ENCODE peak calls at places on chromosome 17, in eight cellular contexts. T is H7, N is transverse colon, B is thoracic aorta, Z is uterus, X is GM12865, E is prostate gland, S is RWPE2. I is an unnamed sample.

GRCh38 chr17:6507535-6507934 is 48.8 kb downstream of the PITPNM3 start:
- DNase-seq in T (no peak), N (peak), B (no peak), Z (peak), X (no peak), E (no peak), S (peak), I (peak)

GRCh38 chr17:65495255-65496060 is 66.0 kb downstream of the AXIN2 start:
- DNase-seq in T (peak), N (peak), B (no peak), Z (no peak), X (no peak), E (no peak), S (no peak), I (peak)

GRCh38 chr17:64741924-64742670 is 80.0 kb upstream of the SMURF2 start:
- DNase-seq in T (no peak), N (peak), B (no peak), Z (peak), X (no peak), E (no peak), S (no peak), I (peak)

GRCh38 chr17:918102-918740 is 61.4 kb downstream of the NXN start:
- DNase-seq in T (no peak), N (no peak), B (no peak), Z (no peak), X (no peak), E (no peak), S (no peak), I (no peak)

GRCh38 chr17:75454193-75454592 is 2.2 kb upstream of the TMEM94 start:
- DNase-seq in T (peak), N (no peak), B (no peak), Z (no peak), X (peak), E (no peak), S (no peak), I (no peak)

GRCh38 chr17:60926466-60927183 is 249.0 kb downstream of the BCAS3 start:
- DNase-seq in T (no peak), N (no peak), B (no peak), Z (no peak), X (no peak), E (no peak), S (no peak), I (no peak)

GRCh38 chr17:57986841-57987581 is 1.0 kb downstream of the VEZF1 start:
- DNase-seq in T (peak), N (peak), B (no peak), Z (peak), X (peak), E (peak), S (no peak), I (peak)

GRCh38 chr17:56913000-56913866 is 616 bp downstream of the TRIM25 start:
- DNase-seq in T (peak), N (no peak), B (no peak), Z (peak), X (no peak), E (peak), S (no peak), I (no peak)

GRCh38 chr17:55699178-55699865 is 23.3 kb downstream of the TMEM100 start:
- DNase-seq in T (no peak), N (no peak), B (no peak), Z (no peak), X (no peak), E (no peak), S (no peak), I (no peak)

GRCh38 chr17:57677301-57677700 is 67.8 kb downstream of the CCDC182 start:
- DNase-seq in T (no peak), N (no peak), B (no peak), Z (no peak), X (no peak), E (no peak), S (no peak), I (no peak)

GRCh38 chr17:31261596-31261995 is 35.4 kb downstream of the OMG start:
- DNase-seq in T (no peak), N (no peak), B (no peak), Z (no peak), X (no peak), E (no peak), S (no peak), I (no peak)

GRCh38 chr17:48498168-48498840 is 32.5 kb downstream of the HOXB1 start:
- DNase-seq in T (no peak), N (no peak), B (no peak), Z (no peak), X (no peak), E (peak), S (no peak), I (no peak)

GRCh38 chr17:60743812-60744211 is 66.2 kb downstream of the BCAS3 start:
- DNase-seq in T (no peak), N (no peak), B (no peak), Z (no peak), X (peak), E (peak), S (no peak), I (no peak)

GRCh38 chr17:34639706-34640425 is 60.5 kb downstream of the TMEM132E start:
- DNase-seq in T (no peak), N (no peak), B (no peak), Z (no peak), X (no peak), E (no peak), S (no peak), I (no peak)

GRCh38 chr17:79093270-79093669 is 18.6 kb downstream of the ENGASE start:
- DNase-seq in T (no peak), N (no peak), B (no peak), Z (no peak), X (no peak), E (no peak), S (no peak), I (no peak)

GRCh38 chr17:49585422-49586027 is 9.9 kb downstream of the NXPH3 start:
- DNase-seq in T (peak), N (no peak), B (no peak), Z (no peak), X (no peak), E (no peak), S (no peak), I (no peak)

GRCh38 chr17:73640691-73641090 is 3.6 kb downstream of the SDK2 start:
- DNase-seq in T (no peak), N (no peak), B (no peak), Z (no peak), X (no peak), E (no peak), S (no peak), I (no peak)

GRCh38 chr17:55063857-55064485 is 95.4 kb downstream of the STXBP4 start:
- DNase-seq in T (no peak), N (no peak), B (no peak), Z (no peak), X (no peak), E (no peak), S (no peak), I (no peak)

GRCh38 chr17:64264891-64265290 is 1.8 kb upstream of the TEX2 start:
- DNase-seq in T (no peak), N (no peak), B (no peak), Z (no peak), X (no peak), E (no peak), S (no peak), I (no peak)

GRCh38 chr17:50778471-50778870 is 11.2 kb upstream of the ANKRD40CL start:
- DNase-seq in T (peak), N (no peak), B (no peak), Z (no peak), X (no peak), E (no peak), S (no peak), I (no peak)

GRCh38 chr17:8187517-8188407 is 2.2 kb downstream of the BORCS6 start:
- DNase-seq in T (peak), N (peak), B (peak), Z (peak), X (peak), E (peak), S (peak), I (peak)

GRCh38 chr17:59791603-59792457 is 84.4 kb downstream of the VMP1 start:
- DNase-seq in T (no peak), N (no peak), B (no peak), Z (no peak), X (no peak), E (no peak), S (no peak), I (no peak)

GRCh38 chr17:81241648-81242420 is 2.7 kb downstream of the NDUFAF8 start:
- DNase-seq in T (peak), N (peak), B (no peak), Z (peak), X (peak), E (peak), S (no peak), I (peak)

GRCh38 chr17:48618366-48618896 is 3.3 kb upstream of the HOXB8 start:
- DNase-seq in T (peak), N (peak), B (peak), Z (peak), X (peak), E (peak), S (no peak), I (peak)

GRCh38 chr17:7929158-7930029 is at the start of gene KCNAB3:
- DNase-seq in T (peak), N (peak), B (no peak), Z (peak), X (peak), E (peak), S (no peak), I (no peak)

GRCh38 chr17:64685705-64686104 is 23.6 kb upstream of the SMURF2 start:
- DNase-seq in T (no peak), N (no peak), B (no peak), Z (no peak), X (no peak), E (no peak), S (no peak), I (no peak)

GRCh38 chr17:5719976-5720375 is 135.7 kb upstream of the NLRP1 start:
- DNase-seq in T (no peak), N (no peak), B (no peak), Z (no peak), X (no peak), E (no peak), S (no peak), I (no peak)

GRCh38 chr17:57097832-57098421 is 12.9 kb downstream of the AKAP1 start:
- DNase-seq in T (no peak), N (no peak), B (no peak), Z (no peak), X (no peak), E (no peak), S (no peak), I (peak)

GRCh38 chr17:64297467-64298088 is 34.5 kb upstream of the TEX2 start:
- DNase-seq in T (no peak), N (no peak), B (no peak), Z (no peak), X (no peak), E (no peak), S (no peak), I (no peak)

GRCh38 chr17:4541328-4542002 is 13.7 kb downstream of the MYBBP1A start:
- DNase-seq in T (no peak), N (no peak), B (no peak), Z (no peak), X (no peak), E (no peak), S (no peak), I (no peak)

GRCh38 chr17:27230996-27231395 is 62.9 kb upstream of the WSB1 start:
- DNase-seq in T (peak), N (no peak), B (no peak), Z (no peak), X (no peak), E (no peak), S (no peak), I (no peak)

GRCh38 chr17:2885751-2886150 is 89.5 kb downstream of the RAP1GAP2 start:
- DNase-seq in T (peak), N (no peak), B (no peak), Z (no peak), X (no peak), E (no peak), S (no peak), I (no peak)

GRCh38 chr17:27569257-27569722 is 61.7 kb upstream of the LGALS9 start:
- DNase-seq in T (peak), N (no peak), B (no peak), Z (peak), X (peak), E (no peak), S (no peak), I (no peak)

GRCh38 chr17:68805609-68806008 is 149.6 kb downstream of the ABCA8 start:
- DNase-seq in T (no peak), N (no peak), B (no peak), Z (no peak), X (peak), E (no peak), S (no peak), I (no peak)

GRCh38 chr17:8887834-8888703 is 20.6 kb upstream of the PIK3R6 start:
- DNase-seq in T (peak), N (no peak), B (no peak), Z (no peak), X (no peak), E (no peak), S (no peak), I (no peak)

GRCh38 chr17:31807846-31808245 is 51.2 kb downstream of the COPRS start:
- DNase-seq in T (no peak), N (no peak), B (no peak), Z (no peak), X (no peak), E (no peak), S (no peak), I (no peak)

GRCh38 chr17:81331527-81332043 is 36.5 kb upstream of the SLC38A10 start:
- DNase-seq in T (peak), N (no peak), B (no peak), Z (no peak), X (no peak), E (no peak), S (no peak), I (no peak)

GRCh38 chr17:79979201-79979840 is 56.4 kb downstream of the TBC1D16 start:
- DNase-seq in T (peak), N (no peak), B (no peak), Z (peak), X (no peak), E (peak), S (peak), I (no peak)

GRCh38 chr17:40281663-40282062 is 6.0 kb upstream of the CDC6 start:
- DNase-seq in T (peak), N (no peak), B (no peak), Z (no peak), X (no peak), E (no peak), S (no peak), I (no peak)

GRCh38 chr17:40287159-40287493 is 553 bp upstream of the CDC6 start:
- DNase-seq in T (no peak), N (no peak), B (no peak), Z (no peak), X (no peak), E (no peak), S (no peak), I (no peak)

GRCh38 chr17:40286473-40286872 is 1.2 kb upstream of the CDC6 start:
- DNase-seq in T (no peak), N (no peak), B (no peak), Z (no peak), X (no peak), E (no peak), S (no peak), I (no peak)

GRCh38 chr17:40284085-40284713 is 3.5 kb upstream of the CDC6 start:
- DNase-seq in T (no peak), N (peak), B (no peak), Z (no peak), X (no peak), E (peak), S (no peak), I (no peak)

GRCh38 chr17:40283662-40284061 is 4.0 kb upstream of the CDC6 start:
- DNase-seq in T (no peak), N (no peak), B (no peak), Z (no peak), X (no peak), E (no peak), S (no peak), I (no peak)
- H3K4me3 ChIP-seq in T (no peak), N (no peak), B (no peak), Z (no peak), X (no peak), E (no peak), S (peak), I (no peak)

GRCh38 chr17:44314524-44314868 is 6.1 kb downstream of the RUNDC3A start:
- DNase-seq in T (peak), N (no peak), B (no peak), Z (no peak), X (no peak), E (no peak), S (no peak), I (no peak)

GRCh38 chr17:44314869-44315661 is 6.7 kb downstream of the RUNDC3A start:
- DNase-seq in T (peak), N (peak), B (no peak), Z (no peak), X (peak), E (no peak), S (no peak), I (no peak)

GRCh38 chr17:44317545-44317944 is 7.1 kb downstream of the SLC25A39 start:
- DNase-seq in T (no peak), N (no peak), B (no peak), Z (no peak), X (no peak), E (no peak), S (no peak), I (no peak)

GRCh38 chr17:44314031-44314430 is 5.6 kb downstream of the RUNDC3A start:
- DNase-seq in T (peak), N (no peak), B (no peak), Z (no peak), X (no peak), E (no peak), S (no peak), I (no peak)

GRCh38 chr17:44315760-44316731 is 7.6 kb downstream of the RUNDC3A start:
- DNase-seq in T (peak), N (no peak), B (no peak), Z (no peak), X (no peak), E (no peak), S (no peak), I (no peak)
- H3K4me3 ChIP-seq in T (peak), N (no peak), B (no peak), Z (no peak), X (no peak), E (no peak), S (peak), I (no peak)

GRCh38 chr17:67520282-67520906 is 143.3 kb downstream of the PITPNC1 start:
- DNase-seq in T (no peak), N (peak), B (no peak), Z (peak), X (peak), E (no peak), S (no peak), I (peak)
- H3K4me3 ChIP-seq in T (no peak), N (no peak), B (peak), Z (no peak), X (peak), E (no peak), S (no peak), I (no peak)

GRCh38 chr17:17888371-17888770 is 51.6 kb upstream of the SREBF1 start:
- DNase-seq in T (no peak), N (no peak), B (no peak), Z (no peak), X (no peak), E (no peak), S (no peak), I (no peak)
- H3K4me3 ChIP-seq in T (no peak), N (no peak), B (no peak), Z (no peak), X (no peak), E (no peak), S (no peak), I (no peak)

GRCh38 chr17:41667280-41668008 is 21.2 kb upstream of the EIF1 start:
- DNase-seq in T (no peak), N (no peak), B (no peak), Z (no peak), X (no peak), E (no peak), S (no peak), I (no peak)

GRCh38 chr17:41664587-41665565 is 23.8 kb upstream of the EIF1 start:
- DNase-seq in T (peak), N (no peak), B (no peak), Z (no peak), X (no peak), E (no peak), S (no peak), I (no peak)

GRCh38 chr17:41666336-41666680 is 22.4 kb upstream of the EIF1 start:
- DNase-seq in T (peak), N (peak), B (no peak), Z (no peak), X (peak), E (no peak), S (no peak), I (no peak)

GRCh38 chr17:41665566-41666335 is 22.9 kb upstream of the EIF1 start:
- DNase-seq in T (peak), N (peak), B (peak), Z (peak), X (peak), E (peak), S (no peak), I (peak)

GRCh38 chr17:41666708-41667279 is 21.9 kb upstream of the EIF1 start:
- DNase-seq in T (peak), N (peak), B (peak), Z (peak), X (peak), E (peak), S (no peak), I (peak)
- H3K4me3 ChIP-seq in T (peak), N (peak), B (peak), Z (peak), X (peak), E (peak), S (no peak), I (peak)

GRCh38 chr17:36951390-36951789 is 2.6 kb downstream of the AATF start:
- DNase-seq in T (no peak), N (no peak), B (no peak), Z (no peak), X (no peak), E (no peak), S (no peak), I (no peak)

GRCh38 chr17:36950027-36950426 is 1.3 kb downstream of the AATF start:
- DNase-seq in T (peak), N (no peak), B (no peak), Z (no peak), X (no peak), E (no peak), S (no peak), I (no peak)

GRCh38 chr17:36948717-36949460 is at the start of gene AATF:
- DNase-seq in T (peak), N (peak), B (peak), Z (peak), X (peak), E (peak), S (peak), I (peak)

GRCh38 chr17:36947922-36948716 is 635 bp upstream of the AATF start:
- DNase-seq in T (no peak), N (no peak), B (no peak), Z (no peak), X (no peak), E (no peak), S (no peak), I (no peak)

GRCh38 chr17:36949461-36949927 is 740 bp downstream of the AATF start:
- DNase-seq in T (peak), N (no peak), B (no peak), Z (no peak), X (no peak), E (no peak), S (no peak), I (no peak)
- H3K4me3 ChIP-seq in T (peak), N (peak), B (peak), Z (peak), X (peak), E (peak), S (peak), I (peak)

GRCh38 chr17:18854956-18855355 is 3.0 kb upstream of the PRPSAP2 start:
- DNase-seq in T (no peak), N (no peak), B (no peak), Z (no peak), X (no peak), E (no peak), S (no peak), I (no peak)
- H3K4me3 ChIP-seq in T (no peak), N (no peak), B (no peak), Z (no peak), X (no peak), E (no peak), S (no peak), I (no peak)

I was measured in tibial artery.